ENCODE peak calls at places on chromosomes 12 and 14, in six cellular contexts. M is activated T-cell treated with anti-CD3 and anti-CD28 coated beads for 24 hours, Q is fibroblast of the aortic adventitia, C is nucleus accumbens, W is BE2C, X is lower lobe of right lung. N is an unnamed sample.

GRCh38 chr14:22388669-22389625 is 200.1 kb downstream of the DAD1 start:
- DNase-seq in M (no peak), Q (peak), C (peak), W (no peak), X (no peak), N (no peak)

GRCh38 chr12:46664771-46665287 is 161.0 kb downstream of the SLC38A4 start:
- DNase-seq in M (peak), Q (peak), C (no peak), W (no peak), X (no peak), N (no peak)

GRCh38 chr14:103705524-103706284 is 9.5 kb downstream of the XRCC3 start:
- DNase-seq in M (no peak), Q (no peak), C (no peak), W (no peak), X (no peak), N (peak)

GRCh38 chr14:105944632-105945610 is 418.5 kb downstream of the TMEM121 start:
- DNase-seq in M (peak), Q (no peak), C (no peak), W (peak), X (peak), N (peak)

GRCh38 chr12:69150083-69150795 is 89.1 kb upstream of the CPSF6 start:
- DNase-seq in M (no peak), Q (no peak), C (no peak), W (no peak), X (no peak), N (no peak)

GRCh38 chr14:64200170-64200569 is 94.0 kb downstream of the ESR2 start:
- DNase-seq in M (no peak), Q (no peak), C (no peak), W (no peak), X (peak), N (peak)

GRCh38 chr12:94753071-94753779 is 102.9 kb upstream of the TMCC3 start:
- DNase-seq in M (no peak), Q (peak), C (no peak), W (no peak), X (no peak), N (no peak)

GRCh38 chr12:47903927-47904646 is 707 bp downstream of the VDR start:
- DNase-seq in M (peak), Q (peak), C (no peak), W (no peak), X (peak), N (peak)

GRCh38 chr12:118307069-118307954 is 65.4 kb downstream of the TAOK3 start:
- DNase-seq in M (peak), Q (peak), C (no peak), W (no peak), X (no peak), N (no peak)

GRCh38 chr12:93502802-93503623 is 35.7 kb downstream of the MRPL42 start:
- DNase-seq in M (peak), Q (peak), C (peak), W (peak), X (no peak), N (no peak)

GRCh38 chr12:25254271-25254880 is 3.6 kb upstream of the KRAS start:
- DNase-seq in M (no peak), Q (no peak), C (no peak), W (no peak), X (no peak), N (no peak)

GRCh38 chr14:105299654-105300541 is 903 bp downstream of the BRF1 start:
- DNase-seq in M (no peak), Q (no peak), C (no peak), W (peak), X (peak), N (no peak)

GRCh38 chr14:59803052-59803451 is 67.5 kb downstream of the RTN1 start:
- DNase-seq in M (no peak), Q (no peak), C (no peak), W (no peak), X (no peak), N (no peak)

GRCh38 chr12:93135286-93136239 is 206.5 kb upstream of the EEA1 start:
- DNase-seq in M (no peak), Q (no peak), C (no peak), W (no peak), X (no peak), N (no peak)

GRCh38 chr14:69615471-69616407 is 4.3 kb downstream of the SUSD6 start:
- DNase-seq in M (no peak), Q (peak), C (no peak), W (no peak), X (no peak), N (no peak)

GRCh38 chr12:127170271-127171180 is 1096.4 kb upstream of the TMEM132C start:
- DNase-seq in M (no peak), Q (peak), C (no peak), W (no peak), X (no peak), N (no peak)

GRCh38 chr12:84924956-84925355 is 12.4 kb upstream of the SLC6A15 start:
- DNase-seq in M (no peak), Q (peak), C (no peak), W (no peak), X (no peak), N (no peak)

GRCh38 chr14:52741865-52742264 is 11.9 kb downstream of the STYX start:
- DNase-seq in M (no peak), Q (no peak), C (no peak), W (no peak), X (no peak), N (no peak)

GRCh38 chr12:2598001-2598400 is 196.8 kb upstream of the FKBP4 start:
- DNase-seq in M (no peak), Q (no peak), C (no peak), W (no peak), X (no peak), N (no peak)

GRCh38 chr14:80491562-80492139 is 280.3 kb upstream of the DIO2 start:
- DNase-seq in M (no peak), Q (peak), C (no peak), W (no peak), X (no peak), N (no peak)

GRCh38 chr14:78595797-78596196 is 425.6 kb downstream of the NRXN3 start:
- DNase-seq in M (no peak), Q (no peak), C (no peak), W (peak), X (no peak), N (no peak)

GRCh38 chr14:91858536-91859275 is 8.6 kb downstream of the TC2N start:
- DNase-seq in M (no peak), Q (peak), C (no peak), W (no peak), X (no peak), N (no peak)

GRCh38 chr14:96676161-96676560 is 121.0 kb upstream of the VRK1 start:
- DNase-seq in M (no peak), Q (peak), C (no peak), W (no peak), X (no peak), N (no peak)

N was measured in upper lobe of right lung.